ENCODE peak calls at places on chromosomes 4 and X, in six cellular contexts. One of them, this sample, is unnamed.

GRCh38 chr4:85792576-85792975 is 317.6 kb downstream of the ARHGAP24 start:
- DNase-seq in right lobe of liver: no peak
- DNase-seq in stomach: no peak
- DNase-seq in cardiac fibroblast: no peak
- DNase-seq in fibroblast of the aortic adventitia: peak; percentile 45
- DNase-seq in GM23248: no peak
- DNase-seq in this sample: no peak

GRCh38 chrX:15882704-15883539 is 28.3 kb upstream of the AP1S2 start:
- DNase-seq in right lobe of liver: no peak
- DNase-seq in stomach: no peak
- DNase-seq in cardiac fibroblast: peak; percentile 63
- DNase-seq in fibroblast of the aortic adventitia: peak; percentile 28
- DNase-seq in GM23248: peak; percentile 11
- DNase-seq in this sample: peak; percentile 28

GRCh38 chrX:150854856-150855255 is 43.6 kb downstream of the CD99L2 start:
- DNase-seq in right lobe of liver: no peak
- DNase-seq in stomach: no peak
- DNase-seq in cardiac fibroblast: no peak
- DNase-seq in fibroblast of the aortic adventitia: no peak
- DNase-seq in GM23248: no peak
- DNase-seq in this sample: no peak

GRCh38 chr4:113117346-113117677 is 67.9 kb downstream of the ANK2 start:
- DNase-seq in right lobe of liver: no peak
- DNase-seq in stomach: no peak
- DNase-seq in cardiac fibroblast: no peak
- DNase-seq in fibroblast of the aortic adventitia: no peak
- DNase-seq in GM23248: no peak
- DNase-seq in this sample: no peak

GRCh38 chr4:77451530-77451929 is 154.1 kb upstream of the CXCL13 start:
- DNase-seq in right lobe of liver: no peak
- DNase-seq in stomach: no peak
- DNase-seq in cardiac fibroblast: no peak
- DNase-seq in fibroblast of the aortic adventitia: peak; percentile 53
- DNase-seq in GM23248: peak; percentile 30
- DNase-seq in this sample: peak; percentile 20

GRCh38 chr4:2395038-2395437 is 23.4 kb downstream of the ZFYVE28 start:
- DNase-seq in right lobe of liver: no peak
- DNase-seq in stomach: no peak
- DNase-seq in cardiac fibroblast: peak; percentile 74
- DNase-seq in fibroblast of the aortic adventitia: peak; percentile 46
- DNase-seq in GM23248: peak; percentile 54
- DNase-seq in this sample: no peak

GRCh38 chr4:176380352-176381157 is 60.8 kb downstream of the SPCS3 start:
- DNase-seq in right lobe of liver: no peak
- DNase-seq in stomach: no peak
- DNase-seq in cardiac fibroblast: no peak
- DNase-seq in fibroblast of the aortic adventitia: no peak
- DNase-seq in GM23248: no peak
- DNase-seq in this sample: no peak

GRCh38 chr4:157014621-157015591 is 43.3 kb upstream of the PDGFC start:
- DNase-seq in right lobe of liver: no peak
- DNase-seq in stomach: no peak
- DNase-seq in cardiac fibroblast: peak; percentile 88
- DNase-seq in fibroblast of the aortic adventitia: peak; percentile 88
- DNase-seq in GM23248: peak; percentile 86
- DNase-seq in this sample: peak; percentile 85

GRCh38 chrX:17361620-17362019 is 13.4 kb upstream of the NHS start:
- DNase-seq in right lobe of liver: no peak
- DNase-seq in stomach: no peak
- DNase-seq in cardiac fibroblast: no peak
- DNase-seq in fibroblast of the aortic adventitia: no peak
- DNase-seq in GM23248: no peak
- DNase-seq in this sample: no peak

GRCh38 chr4:134862116-134862515 is 660.5 kb upstream of the PABPC4L start:
- DNase-seq in right lobe of liver: no peak
- DNase-seq in stomach: no peak
- DNase-seq in cardiac fibroblast: peak; percentile 5
- DNase-seq in fibroblast of the aortic adventitia: no peak
- DNase-seq in GM23248: no peak
- DNase-seq in this sample: no peak

GRCh38 chr4:14289708-14290107 is 662.2 kb upstream of the BOD1L1 start:
- DNase-seq in right lobe of liver: no peak
- DNase-seq in stomach: no peak
- DNase-seq in cardiac fibroblast: peak; percentile 75
- DNase-seq in fibroblast of the aortic adventitia: peak; percentile 47
- DNase-seq in GM23248: no peak
- DNase-seq in this sample: no peak

GRCh38 chrX:118178450-118178849 is 61.8 kb upstream of the KLHL13 start:
- DNase-seq in right lobe of liver: no peak
- DNase-seq in stomach: no peak
- DNase-seq in cardiac fibroblast: no peak
- DNase-seq in fibroblast of the aortic adventitia: no peak
- DNase-seq in GM23248: no peak
- DNase-seq in this sample: no peak

GRCh38 chr4:167359711-167360110 is 125.4 kb upstream of the SPOCK3 start:
- DNase-seq in right lobe of liver: no peak
- DNase-seq in stomach: no peak
- DNase-seq in cardiac fibroblast: no peak
- DNase-seq in fibroblast of the aortic adventitia: no peak
- DNase-seq in GM23248: no peak
- DNase-seq in this sample: no peak

GRCh38 chr4:1802151-1802715 is 9.1 kb downstream of the FGFR3 start:
- DNase-seq in right lobe of liver: no peak
- DNase-seq in stomach: no peak
- DNase-seq in cardiac fibroblast: peak; percentile 33
- DNase-seq in fibroblast of the aortic adventitia: peak; percentile 15
- DNase-seq in GM23248: peak; percentile 76
- DNase-seq in this sample: peak; percentile 72

GRCh38 chrX:24879679-24880078 is 136.1 kb downstream of the ARX start:
- DNase-seq in right lobe of liver: no peak
- DNase-seq in stomach: no peak
- DNase-seq in cardiac fibroblast: no peak
- DNase-seq in fibroblast of the aortic adventitia: no peak
- DNase-seq in GM23248: no peak
- DNase-seq in this sample: no peak

GRCh38 chrX:140948827-140949226 is 53.6 kb upstream of the SPANXB1 start:
- DNase-seq in right lobe of liver: no peak
- DNase-seq in stomach: no peak
- DNase-seq in cardiac fibroblast: no peak
- DNase-seq in fibroblast of the aortic adventitia: no peak
- DNase-seq in GM23248: no peak
- DNase-seq in this sample: no peak

GRCh38 chr4:40547446-40548132 is 82.1 kb downstream of the RBM47 start:
- DNase-seq in right lobe of liver: no peak
- DNase-seq in stomach: no peak
- DNase-seq in cardiac fibroblast: no peak
- DNase-seq in fibroblast of the aortic adventitia: no peak
- DNase-seq in GM23248: no peak
- DNase-seq in this sample: no peak

GRCh38 chr4:1783011-1783410 is 10.1 kb upstream of the FGFR3 start:
- DNase-seq in right lobe of liver: no peak
- DNase-seq in stomach: no peak
- DNase-seq in cardiac fibroblast: no peak
- DNase-seq in fibroblast of the aortic adventitia: no peak
- DNase-seq in GM23248: no peak
- DNase-seq in this sample: no peak

GRCh38 chr4:159224412-159224811 is 121.5 kb downstream of the RAPGEF2 start:
- DNase-seq in right lobe of liver: no peak
- DNase-seq in stomach: no peak
- DNase-seq in cardiac fibroblast: no peak
- DNase-seq in fibroblast of the aortic adventitia: no peak
- DNase-seq in GM23248: no peak
- DNase-seq in this sample: no peak

GRCh38 chr4:113457886-113458285 is 303.7 kb downstream of the CAMK2D start:
- DNase-seq in right lobe of liver: no peak
- DNase-seq in stomach: no peak
- DNase-seq in cardiac fibroblast: no peak
- DNase-seq in fibroblast of the aortic adventitia: no peak
- DNase-seq in GM23248: no peak
- DNase-seq in this sample: no peak

GRCh38 chr4:1855334-1856070 is 454 bp downstream of the LETM1 start:
- DNase-seq in right lobe of liver: no peak
- DNase-seq in stomach: no peak
- DNase-seq in cardiac fibroblast: peak; percentile 14
- DNase-seq in fibroblast of the aortic adventitia: no peak
- DNase-seq in GM23248: peak; percentile 46
- DNase-seq in this sample: no peak

GRCh38 chrX:47649302-47649701 is 1.1 kb downstream of the ELK1 start:
- DNase-seq in right lobe of liver: no peak
- DNase-seq in stomach: no peak
- DNase-seq in cardiac fibroblast: no peak
- DNase-seq in fibroblast of the aortic adventitia: no peak
- DNase-seq in GM23248: no peak
- DNase-seq in this sample: no peak

GRCh38 chr4:84582988-84583870 is at the start of gene CDS1:
- DNase-seq in right lobe of liver: peak; percentile 45
- DNase-seq in stomach: peak; percentile 77
- DNase-seq in cardiac fibroblast: no peak
- DNase-seq in fibroblast of the aortic adventitia: no peak
- DNase-seq in GM23248: peak; percentile 56
- DNase-seq in this sample: no peak

GRCh38 chrX:87338510-87338909 is 179.1 kb upstream of the KLHL4 start:
- DNase-seq in right lobe of liver: no peak
- DNase-seq in stomach: no peak
- DNase-seq in cardiac fibroblast: peak; percentile 52
- DNase-seq in fibroblast of the aortic adventitia: peak; percentile 42
- DNase-seq in GM23248: peak; percentile 0
- DNase-seq in this sample: no peak

GRCh38 chr4:102438873-102439614 is 62.1 kb upstream of the NFKB1 start:
- DNase-seq in right lobe of liver: no peak
- DNase-seq in stomach: no peak
- DNase-seq in cardiac fibroblast: peak; percentile 99
- DNase-seq in fibroblast of the aortic adventitia: peak; percentile 97
- DNase-seq in GM23248: peak; percentile 92
- DNase-seq in this sample: peak; percentile 95

DNA sequence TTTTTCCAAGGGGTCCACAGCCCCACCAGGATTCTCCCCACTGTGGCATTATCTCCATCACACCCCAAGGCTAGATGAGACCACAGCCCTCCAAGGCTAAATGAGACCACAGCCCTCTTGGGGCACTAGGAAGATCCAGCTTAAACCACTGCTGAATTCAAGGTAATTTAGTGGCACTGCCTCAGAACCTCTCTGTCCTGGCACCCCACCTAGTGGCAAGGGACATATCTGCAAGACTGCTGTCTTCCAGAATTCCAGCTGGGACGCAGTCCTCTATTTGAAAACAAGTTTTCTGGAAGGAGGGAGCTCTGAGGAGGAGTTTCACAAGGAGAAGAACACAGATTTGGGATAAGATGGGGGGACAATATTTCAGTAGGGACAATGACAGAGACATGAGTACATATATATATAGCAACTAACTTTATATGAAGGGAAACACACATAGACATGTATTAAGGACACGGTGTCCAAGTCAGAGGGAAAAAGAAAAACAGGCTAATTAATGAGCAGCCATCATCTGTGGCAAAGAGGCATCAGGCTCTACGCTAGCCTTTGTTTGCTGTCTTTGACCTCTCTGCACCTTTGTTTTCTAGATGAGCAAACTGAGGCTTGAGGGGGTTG is 9.3 kb downstream of the CETN2 start:
- DNase-seq in right lobe of liver: peak; percentile 51
- DNase-seq in stomach: peak; percentile 52
- DNase-seq in cardiac fibroblast: peak; percentile 51
- DNase-seq in fibroblast of the aortic adventitia: peak; percentile 29
- DNase-seq in GM23248: peak; percentile 64
- DNase-seq in this sample: peak; percentile 31
- H3K4me3 ChIP-seq in right lobe of liver: no peak overlapping the region
- H3K4me3 ChIP-seq in stomach: no peak overlapping the region
- H3K4me3 ChIP-seq in cardiac fibroblast: no peak overlapping the region
- H3K4me3 ChIP-seq in fibroblast of the aortic adventitia: no peak overlapping the region
- H3K4me3 ChIP-seq in GM23248: no peak overlapping the region
- H3K4me3 ChIP-seq in this sample: no peak overlapping the region

DNA sequence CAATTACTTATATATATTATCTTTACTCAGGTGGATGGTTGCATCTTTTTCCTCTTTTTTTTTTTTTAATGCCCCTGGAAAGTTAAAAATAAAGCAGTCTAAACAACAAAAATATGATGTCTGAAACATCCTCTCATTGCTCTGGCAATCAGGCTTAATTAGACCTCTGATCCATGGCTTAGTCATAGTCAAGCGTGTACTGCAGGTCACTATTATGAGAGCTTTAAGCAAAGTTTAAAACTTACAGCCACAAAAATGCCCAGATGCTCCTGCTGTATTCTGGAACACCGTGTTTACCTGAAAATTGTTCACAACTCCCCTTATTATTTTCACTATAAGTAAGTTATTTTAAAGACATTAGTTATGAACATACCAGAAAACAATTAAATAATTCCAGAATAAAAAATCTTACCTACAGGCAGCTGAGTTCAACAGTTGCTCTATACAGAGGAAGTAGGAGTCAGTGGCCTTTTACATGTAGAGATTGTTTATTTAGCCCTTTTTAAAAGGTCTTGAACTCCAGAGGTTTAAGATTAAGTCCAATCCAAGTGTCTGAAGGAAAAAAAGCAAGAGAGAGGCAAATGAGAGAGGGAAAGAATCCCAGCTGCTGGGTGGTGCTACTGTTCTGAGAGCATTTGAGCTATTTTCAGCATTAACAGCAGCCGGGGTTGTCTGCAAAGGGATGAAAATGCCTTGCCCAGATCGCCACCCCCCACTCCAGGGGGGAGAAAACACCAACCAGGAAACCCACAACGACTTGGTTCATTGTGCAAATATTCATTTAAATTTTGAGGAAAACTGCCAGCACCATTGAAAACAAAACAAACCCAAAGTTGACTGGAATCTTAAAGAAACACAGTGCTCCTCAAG is 36.9 kb downstream of the SORBS2 start:
- DNase-seq in right lobe of liver: peak; percentile 59
- DNase-seq in stomach: peak; percentile 42
- DNase-seq in cardiac fibroblast: peak; percentile 97
- DNase-seq in fibroblast of the aortic adventitia: peak; percentile 79
- DNase-seq in GM23248: peak; percentile 82
- DNase-seq in this sample: peak; percentile 93
- H3K4me3 ChIP-seq in right lobe of liver: peak overlapping the region; percentile 38
- H3K4me3 ChIP-seq in stomach: peak overlapping the region; percentile 29
- H3K4me3 ChIP-seq in cardiac fibroblast: no peak overlapping the region
- H3K4me3 ChIP-seq in fibroblast of the aortic adventitia: no peak overlapping the region
- H3K4me3 ChIP-seq in GM23248: peak overlapping the region; percentile 46
- H3K4me3 ChIP-seq in this sample: peak overlapping the region; percentile 18

DNA sequence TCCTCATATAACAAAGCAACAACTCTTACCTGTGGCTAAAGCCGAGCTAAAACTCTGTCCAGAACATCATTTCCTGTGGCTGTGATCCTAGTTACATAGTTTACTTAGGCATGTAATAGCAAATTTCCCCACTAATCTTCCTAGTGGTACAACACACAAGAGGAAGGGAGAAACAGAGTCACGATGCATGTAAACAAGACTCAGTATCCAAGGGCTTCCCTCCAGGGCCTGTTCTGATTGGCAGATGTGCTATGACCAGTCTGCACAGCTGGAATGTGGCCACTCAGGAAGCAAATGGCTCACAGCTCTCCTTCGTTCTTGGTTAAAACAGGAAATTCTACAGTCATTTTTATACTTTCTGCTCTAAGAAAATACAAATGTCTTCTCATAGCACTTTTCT is 49.2 kb upstream of the PRSS48 start:
- DNase-seq in right lobe of liver: no peak
- DNase-seq in stomach: no peak
- DNase-seq in cardiac fibroblast: peak; percentile 96
- DNase-seq in fibroblast of the aortic adventitia: peak; percentile 87
- DNase-seq in GM23248: peak; percentile 93
- DNase-seq in this sample: peak; percentile 89
- H3K4me3 ChIP-seq in right lobe of liver: no peak overlapping the region
- H3K4me3 ChIP-seq in stomach: peak overlapping the region; percentile 29
- H3K4me3 ChIP-seq in cardiac fibroblast: peak overlapping the region; percentile 42
- H3K4me3 ChIP-seq in fibroblast of the aortic adventitia: peak overlapping the region; percentile 68
- H3K4me3 ChIP-seq in GM23248: peak overlapping the region; percentile 86
- H3K4me3 ChIP-seq in this sample: peak overlapping the region; percentile 56

GRCh38 chrX:74453178-74453577 is 31.9 kb downstream of the SLC16A2 start:
- DNase-seq in right lobe of liver: no peak
- DNase-seq in stomach: no peak
- DNase-seq in cardiac fibroblast: no peak
- DNase-seq in fibroblast of the aortic adventitia: no peak
- DNase-seq in GM23248: no peak
- DNase-seq in this sample: no peak
- H3K4me3 ChIP-seq in right lobe of liver: no peak overlapping the region
- H3K4me3 ChIP-seq in stomach: no peak overlapping the region
- H3K4me3 ChIP-seq in cardiac fibroblast: no peak overlapping the region
- H3K4me3 ChIP-seq in fibroblast of the aortic adventitia: no peak overlapping the region
- H3K4me3 ChIP-seq in GM23248: no peak overlapping the region
- H3K4me3 ChIP-seq in this sample: no peak overlapping the region

This sample was measured in AG10803.